ENCODE peak calls at places on chromosomes 4 and X, in four cellular contexts. One of them, this sample, is unnamed.

GRCh38 chr4:45186249-45186648 is 459.9 kb upstream of the GNPDA2 start:
- DNase-seq in H9: no peak
- DNase-seq in IMR-90: no peak
- DNase-seq in trophoblast cell: no peak
- DNase-seq in this sample: no peak

GRCh38 chr4:100356172-100356571 is 161.7 kb downstream of the EMCN start:
- DNase-seq in H9: no peak
- DNase-seq in IMR-90: no peak
- DNase-seq in trophoblast cell: peak; percentile 37
- DNase-seq in this sample: no peak

GRCh38 chr4:845233-845835 is 19.4 kb upstream of the CPLX1 start:
- DNase-seq in H9: no peak
- DNase-seq in IMR-90: peak; percentile 61
- DNase-seq in trophoblast cell: no peak
- DNase-seq in this sample: no peak

GRCh38 chrX:38732866-38733265 is 68.4 kb upstream of the MID1IP1 start:
- DNase-seq in H9: no peak
- DNase-seq in IMR-90: no peak
- DNase-seq in trophoblast cell: peak; percentile 89
- DNase-seq in this sample: no peak

GRCh38 chr4:76485450-76485849 is 50.4 kb downstream of the SHROOM3 start:
- DNase-seq in H9: peak; percentile 45
- DNase-seq in IMR-90: no peak
- DNase-seq in trophoblast cell: peak; percentile 9
- DNase-seq in this sample: no peak

GRCh38 chr4:41216294-41217019 is 2.1 kb upstream of the APBB2 start:
- DNase-seq in H9: peak; percentile 93
- DNase-seq in IMR-90: peak; percentile 57
- DNase-seq in trophoblast cell: peak; percentile 75
- DNase-seq in this sample: peak; percentile 69

GRCh38 chrX:40120838-40121580 is 23.3 kb upstream of the BCOR start:
- DNase-seq in H9: no peak
- DNase-seq in IMR-90: no peak
- DNase-seq in trophoblast cell: peak; percentile 2
- DNase-seq in this sample: no peak

GRCh38 chr4:34181311-34181808 is 2063.0 kb downstream of the ARAP2 start:
- DNase-seq in H9: no peak
- DNase-seq in IMR-90: peak; percentile 91
- DNase-seq in trophoblast cell: peak; percentile 88
- DNase-seq in this sample: no peak

GRCh38 chr4:51842554-51843308 is at the start of gene DCUN1D4:
- DNase-seq in H9: peak; percentile 100
- DNase-seq in IMR-90: peak; percentile 99
- DNase-seq in trophoblast cell: peak; percentile 99
- DNase-seq in this sample: peak; percentile 99

GRCh38 chr4:51845055-51845426 is 2.1 kb downstream of the DCUN1D4 start:
- DNase-seq in H9: no peak
- DNase-seq in IMR-90: no peak
- DNase-seq in trophoblast cell: no peak
- DNase-seq in this sample: no peak

GRCh38 chr4:51844157-51845054 is 1.5 kb downstream of the DCUN1D4 start:
- DNase-seq in H9: peak; percentile 91
- DNase-seq in IMR-90: peak; percentile 90
- DNase-seq in trophoblast cell: peak; percentile 89
- DNase-seq in this sample: peak; percentile 85

GRCh38 chr4:51842167-51842553 is 793 bp upstream of the DCUN1D4 start:
- DNase-seq in H9: no peak
- DNase-seq in IMR-90: peak; percentile 25
- DNase-seq in trophoblast cell: no peak
- DNase-seq in this sample: no peak

DNA sequence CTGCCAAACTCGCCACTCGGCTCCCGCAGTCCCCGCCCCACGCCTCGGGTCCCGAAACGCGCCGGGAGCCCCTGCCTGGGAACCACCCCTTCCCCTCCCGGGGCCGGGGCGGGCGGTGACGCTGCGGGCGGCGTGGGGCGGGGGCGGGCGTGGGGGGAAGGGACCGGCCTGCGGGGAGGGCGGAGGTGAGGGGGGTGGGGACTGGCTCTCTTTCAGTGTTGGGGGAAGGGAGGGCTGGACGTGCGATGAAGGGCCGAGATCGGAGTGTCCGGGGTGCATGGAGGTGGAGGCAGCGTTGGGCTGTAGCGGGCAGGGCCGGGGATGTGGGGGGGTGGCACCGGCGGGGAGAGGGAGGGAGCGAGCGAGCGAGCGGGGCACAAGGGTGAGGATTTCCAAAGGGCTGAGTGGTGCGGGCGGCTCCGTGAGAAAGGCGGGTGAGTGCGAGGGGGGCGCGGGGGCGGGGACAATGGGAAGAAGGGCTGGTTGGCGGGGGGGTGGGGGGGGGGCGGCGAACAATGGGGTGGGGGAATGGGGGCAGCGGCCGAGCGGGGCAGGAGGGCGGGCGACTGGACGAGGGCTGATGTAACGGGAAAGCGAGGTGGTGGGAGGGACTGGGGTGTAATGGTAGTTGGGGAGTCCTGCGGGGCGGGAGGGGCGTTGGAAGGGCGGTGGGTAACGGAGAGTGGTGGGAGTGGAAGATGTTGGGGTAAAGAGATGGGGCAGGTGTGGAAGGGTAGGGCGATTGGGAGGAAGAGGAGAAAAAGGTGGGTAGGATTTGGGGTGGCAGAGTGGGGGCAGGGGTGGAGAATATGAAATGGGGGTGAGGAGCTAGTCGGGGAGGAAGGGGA is 580 bp downstream of the DCUN1D4 start:
- DNase-seq in H9: no peak
- DNase-seq in IMR-90: peak; percentile 56
- DNase-seq in trophoblast cell: peak; percentile 31
- DNase-seq in this sample: no peak
- H4K8ac ChIP-seq in H9: no peak overlapping the region
- H4K8ac ChIP-seq in IMR-90: peak overlapping the region; percentile 80
- H4K8ac ChIP-seq in trophoblast cell: peak overlapping the region; percentile 91
- H4K8ac ChIP-seq in this sample: no peak overlapping the region

GRCh38 chr4:173524218-173525117 is 5.6 kb downstream of the HAND2 start:
- DNase-seq in H9: peak; percentile 31
- DNase-seq in IMR-90: no peak
- DNase-seq in trophoblast cell: no peak
- DNase-seq in this sample: no peak

GRCh38 chr4:173525118-173526033 is 4.7 kb downstream of the HAND2 start:
- DNase-seq in H9: peak; percentile 50
- DNase-seq in IMR-90: no peak
- DNase-seq in trophoblast cell: no peak
- DNase-seq in this sample: no peak

GRCh38 chr4:173526724-173527102 is 3.3 kb downstream of the HAND2 start:
- DNase-seq in H9: no peak
- DNase-seq in IMR-90: no peak
- DNase-seq in trophoblast cell: no peak
- DNase-seq in this sample: no peak

GRCh38 chr4:173527103-173527876 is 2.7 kb downstream of the HAND2 start:
- DNase-seq in H9: peak; percentile 77
- DNase-seq in IMR-90: no peak
- DNase-seq in trophoblast cell: no peak
- DNase-seq in this sample: no peak

GRCh38 chr4:173526034-173526482 is 4.0 kb downstream of the HAND2 start:
- DNase-seq in H9: no peak
- DNase-seq in IMR-90: no peak
- DNase-seq in trophoblast cell: no peak
- DNase-seq in this sample: no peak
- H4K8ac ChIP-seq in H9: no peak overlapping the region
- H4K8ac ChIP-seq in IMR-90: no peak overlapping the region
- H4K8ac ChIP-seq in trophoblast cell: no peak overlapping the region
- H4K8ac ChIP-seq in this sample: no peak overlapping the region

GRCh38 chr4:7124643-7125442 is 57.0 kb upstream of the GRPEL1 start:
- DNase-seq in H9: peak; percentile 58
- DNase-seq in IMR-90: peak; percentile 95
- DNase-seq in trophoblast cell: no peak
- DNase-seq in this sample: no peak
- H4K8ac ChIP-seq in H9: no peak overlapping the region
- H4K8ac ChIP-seq in IMR-90: no peak overlapping the region
- H4K8ac ChIP-seq in trophoblast cell: no peak overlapping the region
- H4K8ac ChIP-seq in this sample: no peak overlapping the region

DNA sequence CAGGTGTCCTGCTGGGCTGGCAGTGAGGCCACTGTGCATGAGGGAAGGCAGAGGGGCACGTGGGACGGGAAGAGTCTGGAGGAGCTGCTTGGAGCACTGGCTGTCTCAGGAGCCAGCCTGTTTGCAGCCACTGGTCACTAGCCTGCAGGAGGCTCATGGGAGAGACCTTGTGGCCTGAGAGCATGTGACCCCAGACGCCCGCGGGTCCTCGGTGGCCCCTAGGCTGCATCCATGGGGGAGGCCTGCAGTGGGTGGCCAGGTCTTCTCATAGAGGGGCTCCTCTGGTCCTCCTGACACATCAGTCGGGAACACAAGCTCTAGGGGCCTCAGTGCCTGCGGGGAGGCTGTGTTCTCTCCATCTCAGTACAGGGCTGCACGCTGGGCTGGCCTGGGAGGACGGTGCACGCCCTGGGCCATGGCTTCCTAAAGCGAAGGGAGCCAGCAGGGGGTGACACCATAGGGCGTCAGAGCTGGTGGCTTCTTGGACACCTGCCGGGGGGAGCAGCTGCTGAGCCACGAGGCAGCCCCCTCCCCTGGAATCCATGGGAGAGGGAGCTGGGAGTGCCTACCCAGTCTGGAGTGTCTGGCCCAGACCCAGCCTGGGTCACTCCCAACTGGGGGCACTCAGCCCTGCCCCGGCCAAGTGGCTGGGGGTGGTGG is 12.3 kb downstream of the NAT8L start:
- DNase-seq in H9: no peak
- DNase-seq in IMR-90: no peak
- DNase-seq in trophoblast cell: no peak
- DNase-seq in this sample: no peak
- H4K8ac ChIP-seq in H9: no peak overlapping the region
- H4K8ac ChIP-seq in IMR-90: no peak overlapping the region
- H4K8ac ChIP-seq in trophoblast cell: peak overlapping the region; percentile 3
- H4K8ac ChIP-seq in this sample: peak overlapping the region; percentile 82

This sample was measured in neuronal stem cell.